ENCODE peak calls at places on chromosomes 2 and 18, in six cellular contexts. A is adipocyte, W is mesendoderm, H is mesenchymal stem cell, Z is right lobe of liver, P is upper lobe of right lung. U is an unnamed sample. For H3K4me1, the result is how much of the 10 kb centered on the place peaks cover.

GRCh38 chr2:5946210-5947118 is 254.3 kb downstream of the SOX11 start:
- DNase-seq in W (peak), Z (no peak), P (no peak), H (no peak), A (no peak), U (no peak)

GRCh38 chr2:158725496-158725895 is 69.6 kb upstream of the DAPL1 start:
- DNase-seq in P (no peak), W (no peak), Z (no peak), H (no peak), A (no peak), U (no peak)

GRCh38 chr2:120347387-120348010 is 1.6 kb downstream of the INHBB start:
- DNase-seq in H (peak), P (no peak), Z (no peak), W (peak), A (peak), U (no peak)

GRCh38 chr2:128367601-128368359 is 49.1 kb upstream of the HS6ST1 start:
- DNase-seq in H (no peak), P (peak), W (no peak), Z (peak), A (no peak), U (no peak)

GRCh38 chr18:9617006-9617542 is 2.7 kb upstream of the PPP4R1 start:
- DNase-seq in H (peak), Z (no peak), W (no peak), P (no peak), A (no peak), U (no peak)

GRCh38 chr18:456361-456821 is 44.1 kb downstream of the COLEC12 start:
- DNase-seq in Z (no peak), H (peak), W (no peak), A (no peak), P (no peak), U (no peak)

GRCh38 chr2:191670787-191671186 is 7.1 kb upstream of the NABP1 start:
- DNase-seq in W (no peak), P (no peak), Z (no peak), A (no peak), H (no peak), U (no peak)

GRCh38 chr2:20473128-20473527 is 26.3 kb downstream of the RHOB start:
- DNase-seq in Z (peak), W (no peak), A (no peak), P (peak), H (no peak), U (no peak)

GRCh38 chr18:42510540-42510939 is 555.5 kb downstream of the PIK3C3 start:
- DNase-seq in Z (no peak), H (no peak), P (no peak), A (no peak), W (no peak), U (no peak)

GRCh38 chr2:111042772-111043771 is 77.6 kb upstream of the BCL2L11 start:
- DNase-seq in H (no peak), Z (no peak), P (no peak), A (no peak), W (no peak), U (no peak)

GRCh38 chr2:207283356-207283755 is 117.6 kb upstream of the KLF7 start:
- DNase-seq in P (peak), W (peak), H (peak), Z (no peak), A (peak), U (no peak)

GRCh38 chr2:12661472-12661871 is 55.3 kb upstream of the TRIB2 start:
- DNase-seq in P (no peak), A (peak), W (no peak), Z (no peak), H (no peak), U (no peak)

GRCh38 chr2:105802587-105802986 is 57.9 kb downstream of the NCK2 start:
- DNase-seq in H (peak), A (no peak), Z (no peak), W (no peak), P (no peak), U (no peak)

GRCh38 chr18:54020346-54020745 is 204.1 kb downstream of the MBD2 start:
- DNase-seq in W (no peak), A (peak), Z (no peak), H (no peak), P (no peak), U (no peak)

DNA sequence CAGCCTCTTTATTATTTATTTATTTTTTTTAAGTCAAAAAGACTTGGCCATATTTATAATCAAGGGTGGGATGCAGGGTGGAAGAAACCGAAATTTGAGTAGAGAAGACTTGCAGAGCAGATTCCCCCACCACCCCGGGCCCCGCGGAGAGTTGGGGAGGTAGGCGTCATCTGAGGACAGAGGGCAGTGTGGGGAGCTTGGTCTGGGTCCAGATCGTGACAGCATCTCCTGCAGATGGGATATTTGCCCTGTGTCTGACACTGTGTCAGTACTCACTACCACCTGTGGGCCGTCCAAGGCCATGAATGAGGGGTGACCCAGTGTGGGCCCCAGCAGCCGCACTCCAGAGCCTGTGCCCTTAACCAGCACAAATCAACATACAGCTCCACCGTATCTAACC is 10.5 kb upstream of the PRELID3A start:
- DNase-seq in H (no peak), P (peak), Z (no peak), W (no peak), A (no peak), U (no peak)
- H3K4me1 ChIP-seq in H (under half), P (under half), Z (under half), W (under half), A (under half), U (under half)

DNA sequence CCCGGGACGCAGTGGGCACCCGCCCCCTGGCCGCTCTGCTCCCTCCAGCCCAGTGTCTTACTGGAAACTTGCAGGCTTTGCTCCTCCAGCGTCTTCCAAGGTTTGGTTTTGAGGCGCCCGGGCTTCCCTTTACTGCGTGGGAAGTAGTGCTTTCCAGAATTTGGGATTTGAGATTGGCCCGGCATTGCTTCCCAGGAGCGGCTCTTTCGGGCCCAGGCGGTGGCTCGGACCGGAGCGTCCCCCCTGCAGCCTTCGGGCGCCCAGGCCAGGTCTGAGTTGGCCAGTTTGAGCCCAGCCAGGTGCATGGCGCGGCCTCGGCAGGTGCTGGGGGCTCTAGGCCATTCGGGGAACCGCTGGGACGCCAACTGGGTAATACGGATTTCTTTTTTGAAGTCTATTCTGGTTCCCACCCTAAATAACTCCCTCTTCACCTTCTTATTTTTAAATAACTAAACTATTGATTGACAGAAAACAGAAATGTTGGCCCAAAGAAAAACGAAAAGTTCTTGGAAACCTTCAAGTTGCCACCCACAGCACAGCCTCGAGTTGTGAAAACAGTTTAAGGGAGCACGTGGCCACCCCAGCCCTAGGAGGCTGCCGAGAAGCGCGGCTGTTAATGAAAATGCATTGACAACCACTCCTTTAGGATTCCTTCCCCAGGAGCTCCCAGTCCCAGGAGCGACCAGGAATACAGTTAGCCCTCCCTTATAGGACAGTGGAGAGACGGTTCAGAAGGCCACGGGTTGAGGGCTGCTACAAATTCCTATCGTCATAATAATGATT is 766 bp downstream of the SNTG2 start:
- DNase-seq in A (no peak), P (no peak), H (no peak), Z (no peak), W (peak), U (no peak)
- H3K4me3 ChIP-seq in A (no peak), P (peak), H (peak), Z (no peak), W (peak), U (no peak)

GRCh38 chr2:85718006-85718391 is 23.8 kb downstream of the GNLY start:
- DNase-seq in Z (no peak), W (no peak), H (no peak), P (no peak), A (no peak), U (no peak)

GRCh38 chr2:85717308-85718005 is 23.3 kb downstream of the GNLY start:
- DNase-seq in A (peak), W (no peak), H (no peak), Z (peak), P (no peak), U (no peak)

GRCh38 chr2:85714841-85715240 is 20.7 kb downstream of the GNLY start:
- DNase-seq in Z (no peak), P (no peak), H (no peak), A (no peak), W (no peak), U (no peak)

GRCh38 chr2:85718885-85719487 is 24.8 kb downstream of the GNLY start:
- DNase-seq in P (no peak), A (no peak), H (no peak), W (no peak), Z (peak), U (peak)

GRCh38 chr2:85716346-85716880 is 22.3 kb downstream of the GNLY start:
- DNase-seq in P (no peak), W (no peak), Z (peak), H (no peak), A (no peak), U (no peak)
- H3K4me1 ChIP-seq in P (under half), W (under half), Z (under half), H (under half), A (under half), U (under half)

GRCh38 chr2:185417688-185418087 is 320.9 kb upstream of the FSIP2 start:
- DNase-seq in Z (no peak), W (no peak), A (no peak), H (no peak), P (no peak), U (no peak)
- H3K4me3 ChIP-seq in Z (no peak), W (no peak), A (no peak), H (no peak), P (no peak), U (no peak)

DNA sequence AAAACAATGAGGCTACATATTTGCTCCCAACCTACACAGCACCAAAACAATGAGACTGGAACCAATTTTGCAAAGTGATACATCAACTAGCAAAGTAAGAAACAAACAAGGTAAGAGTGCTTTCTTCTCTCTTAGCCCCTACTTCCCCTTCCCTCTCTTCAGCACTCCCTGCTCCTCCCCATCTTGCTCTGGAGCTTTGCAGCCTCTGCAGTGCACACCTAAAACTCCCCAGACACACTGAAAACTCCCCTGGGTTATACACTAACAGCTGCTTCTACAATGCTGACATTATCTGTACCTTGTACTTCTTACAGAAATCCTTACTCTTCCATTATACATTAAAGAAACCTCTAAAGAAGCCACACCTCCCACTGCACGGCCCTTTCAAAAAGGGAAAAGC is 93.7 kb downstream of the RBMS1 start:
- DNase-seq in W (no peak), Z (no peak), A (no peak), H (no peak), P (no peak), U (no peak)
- H3K4me1 ChIP-seq in W (under half), Z (under half), A (half or more), H (under half), P (half or more), U (half or more)